ENCODE peak calls at places on chromosomes 12 and 14, in five cellular contexts. M is pancreas; A is IMR-90; S is effector memory CD4-positive, alpha-beta T cell; Q is Peyer's patch. Y is an unnamed sample.

GRCh38 chr12:28460420-28461130 is 270.3 kb downstream of the CCDC91 start:
- DNase-seq in M (no peak), A (no peak), S (no peak), Q (no peak), Y (no peak)

GRCh38 chr12:6553051-6553868 is 2.6 kb downstream of the IFFO1 start:
- DNase-seq in M (no peak), A (peak), S (no peak), Q (no peak), Y (no peak)

GRCh38 chr14:70726651-70727375 is 82.5 kb downstream of the MAP3K9 start:
- DNase-seq in M (no peak), A (no peak), S (no peak), Q (no peak), Y (no peak)

GRCh38 chr12:96434107-96434506 is 33.9 kb upstream of the CDK17 start:
- DNase-seq in M (no peak), A (peak), S (peak), Q (peak), Y (peak)

GRCh38 chr12:121765573-121765972 is 27.9 kb downstream of the RHOF start:
- DNase-seq in M (no peak), A (peak), S (no peak), Q (no peak), Y (no peak)

GRCh38 chr12:14473707-14474287 is 93.9 kb downstream of the PLBD1 start:
- DNase-seq in M (no peak), A (peak), S (no peak), Q (no peak), Y (no peak)

GRCh38 chr14:95340201-95340697 is 20.5 kb upstream of the CLMN start:
- DNase-seq in M (peak), A (no peak), S (no peak), Q (peak), Y (no peak)

GRCh38 chr12:85273411-85274075 is 6.5 kb upstream of the ALX1 start:
- DNase-seq in M (peak), A (no peak), S (no peak), Q (no peak), Y (no peak)

GRCh38 chr12:55720071-55720564 is at the start of gene RDH5:
- DNase-seq in M (no peak), A (peak), S (no peak), Q (peak), Y (no peak)

GRCh38 chr14:63266106-63266505 is 52.6 kb downstream of the GPHB5 start:
- DNase-seq in M (no peak), A (peak), S (no peak), Q (no peak), Y (no peak)

GRCh38 chr12:50024804-50025186 is 499 bp downstream of the RACGAP1 start:
- DNase-seq in M (no peak), A (no peak), S (no peak), Q (no peak), Y (no peak)

GRCh38 chr14:65976771-65977170 is 509.4 kb upstream of the CCDC196 start:
- DNase-seq in M (no peak), A (no peak), S (no peak), Q (no peak), Y (no peak)

GRCh38 chr14:70624972-70625371 is 16.7 kb upstream of the TTC9 start:
- DNase-seq in M (no peak), A (no peak), S (no peak), Q (no peak), Y (no peak)

GRCh38 chr14:56378474-56378873 is 201.1 kb upstream of the TMEM260 start:
- DNase-seq in M (no peak), A (peak), S (no peak), Q (no peak), Y (no peak)

GRCh38 chr14:39023939-39024871 is 78.8 kb downstream of the SEC23A start:
- DNase-seq in M (no peak), A (no peak), S (no peak), Q (peak), Y (no peak)

GRCh38 chr14:24911324-24912095 is 138.4 kb downstream of the STXBP6 start:
- DNase-seq in M (no peak), A (peak), S (no peak), Q (no peak), Y (no peak)

GRCh38 chr12:131950182-131950913 is 606 bp downstream of the EP400 start:
- DNase-seq in M (peak), A (no peak), S (peak), Q (peak), Y (peak)

GRCh38 chr12:44874981-44875416 is 1.1 kb downstream of the NELL2 start:
- DNase-seq in M (no peak), A (no peak), S (no peak), Q (no peak), Y (peak)

GRCh38 chr12:12182926-12183325 is 83.9 kb downstream of the LRP6 start:
- DNase-seq in M (no peak), A (peak), S (no peak), Q (no peak), Y (no peak)

GRCh38 chr12:29113101-29113500 is 36.0 kb upstream of the FAR2 start:
- DNase-seq in M (no peak), A (peak), S (no peak), Q (no peak), Y (no peak)

GRCh38 chr12:21615441-21615840 is 10.8 kb upstream of the GYS2 start:
- DNase-seq in M (no peak), A (no peak), S (no peak), Q (no peak), Y (no peak)

GRCh38 chr12:53495903-53496751 is 3.1 kb downstream of the MAP3K12 start:
- DNase-seq in M (no peak), A (peak), S (no peak), Q (peak), Y (no peak)

GRCh38 chr12:52015393-52016081 is 8.8 kb downstream of the TAMALIN start:
- DNase-seq in M (peak), A (no peak), S (no peak), Q (no peak), Y (no peak)

GRCh38 chr14:71532349-71532748 is 399.9 kb upstream of the RGS6 start:
- DNase-seq in M (no peak), A (peak), S (no peak), Q (no peak), Y (no peak)

GRCh38 chr14:34331728-34332623 is 130.1 kb downstream of the SPTSSA start:
- DNase-seq in M (peak), A (peak), S (peak), Q (peak), Y (peak)

GRCh38 chr12:7935464-7935772 is 569 bp downstream of the SLC2A3 start:
- DNase-seq in M (no peak), A (no peak), S (no peak), Q (no peak), Y (peak)

GRCh38 chr12:7935773-7936581 is at the start of gene SLC2A3:
- DNase-seq in M (no peak), A (peak), S (peak), Q (peak), Y (peak)

GRCh38 chr12:7934560-7935463 is 1.2 kb downstream of the SLC2A3 start:
- DNase-seq in M (no peak), A (no peak), S (no peak), Q (peak), Y (no peak)

GRCh38 chr12:7934153-7934552 is 1.8 kb downstream of the SLC2A3 start:
- DNase-seq in M (no peak), A (no peak), S (no peak), Q (no peak), Y (no peak)

DNA sequence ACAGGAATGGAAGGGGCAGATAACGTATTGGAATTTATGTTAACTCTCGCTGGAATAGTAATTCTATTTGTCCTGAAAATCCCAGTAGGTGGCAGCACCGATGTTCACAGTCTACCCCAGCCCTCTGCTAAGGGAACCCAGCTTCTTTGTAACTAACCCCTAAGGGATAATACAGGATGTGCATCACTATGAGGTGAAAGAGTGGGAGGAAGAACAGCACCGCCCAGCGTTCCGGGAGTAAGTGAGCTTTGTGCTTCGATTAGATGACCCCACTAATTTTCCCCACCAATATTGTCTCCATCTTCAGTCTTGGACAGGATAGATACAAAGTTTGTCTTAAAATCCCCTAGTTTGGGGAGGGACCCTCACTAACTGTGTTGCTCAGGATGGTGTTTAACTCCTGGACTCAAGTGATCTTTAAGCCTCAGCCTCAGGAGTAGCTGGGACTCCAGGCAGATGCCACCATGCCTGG is 2.7 kb downstream of the SLC2A3 start:
- DNase-seq in M (no peak), A (peak), S (peak), Q (peak), Y (peak)
- H3K4me3 ChIP-seq in M (peak), A (peak), S (peak), Q (peak), Y (peak)

DNA sequence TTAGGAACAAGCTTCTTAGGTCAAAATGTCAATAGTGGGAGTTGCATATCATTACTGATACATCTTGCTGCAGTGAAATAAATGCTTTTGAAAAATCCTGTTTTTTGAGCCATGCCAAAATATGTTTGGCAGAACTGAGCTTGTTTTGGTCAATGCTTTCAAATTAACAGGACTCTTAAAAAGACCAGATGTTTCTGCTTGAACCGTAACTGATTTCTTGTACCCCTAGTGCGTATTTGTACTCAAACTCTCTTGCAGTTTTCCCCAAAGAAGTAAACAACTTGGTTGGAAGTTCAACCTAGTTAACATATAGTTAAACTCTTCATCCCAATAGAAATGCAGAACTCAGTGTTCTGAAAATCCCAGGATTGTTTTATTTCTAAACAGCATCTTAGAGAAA is 3.4 kb downstream of the TRHDE start:
- DNase-seq in M (no peak), A (no peak), S (no peak), Q (no peak), Y (no peak)
- H3K4me3 ChIP-seq in M (peak), A (peak), S (no peak), Q (no peak), Y (no peak)

DNA sequence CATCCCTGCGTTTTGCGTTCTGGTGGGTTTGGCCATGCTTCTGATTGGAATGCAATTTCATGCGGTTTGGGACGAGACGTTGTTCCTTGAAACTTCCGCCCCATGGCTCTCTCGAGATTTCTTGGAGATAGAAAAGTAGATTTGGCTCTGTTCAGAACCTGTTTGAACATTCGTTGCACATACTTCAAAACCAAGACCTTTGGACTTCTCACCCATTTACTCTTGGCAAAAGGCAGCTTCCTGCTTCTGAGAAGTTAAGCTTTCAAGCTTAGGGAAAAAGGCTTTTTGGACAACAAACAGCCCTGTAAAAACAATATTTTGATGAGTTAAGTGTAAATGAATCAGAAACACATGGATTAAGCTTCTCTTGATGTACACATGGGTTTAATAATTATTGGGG is 467.3 kb downstream of the MED13L start:
- DNase-seq in M (no peak), A (no peak), S (no peak), Q (no peak), Y (no peak)
- H3K4me3 ChIP-seq in M (no peak), A (no peak), S (no peak), Q (no peak), Y (no peak)

GRCh38 chr12:120539303-120539702 is 5.1 kb downstream of the RNF10 start:
- DNase-seq in M (no peak), A (peak), S (no peak), Q (no peak), Y (no peak)
- H3K4me3 ChIP-seq in M (no peak), A (no peak), S (no peak), Q (no peak), Y (no peak)

GRCh38 chr14:99080306-99080705 is 191.7 kb downstream of the BCL11B start:
- DNase-seq in M (no peak), A (no peak), S (no peak), Q (no peak), Y (no peak)
- H3K4me3 ChIP-seq in M (no peak), A (no peak), S (no peak), Q (no peak), Y (no peak)